ENCODE peak calls at places on chromosomes 2 and 18, in eight cellular contexts. One of them, this sample, is unnamed.
A peak's percentile ranks its signal among the peaks of the same experiment; 100 is the strongest.

GRCh38 chr18:79447703-79448367 is 52.1 kb downstream of the NFATC1 start:
- DNase-seq in cardiac muscle cell: no peak
- DNase-seq in pancreas: no peak
- DNase-seq in fibroblast of mammary gland: peak; percentile 30
- DNase-seq in OCI-LY7: no peak
- DNase-seq in tibial nerve: no peak
- DNase-seq in left ventricle myocardium inferior: no peak
- DNase-seq in gastrocnemius medialis: no peak
- DNase-seq in this sample: no peak

GRCh38 chr2:232668805-232669444 is 28.2 kb upstream of the GIGYF2 start:
- DNase-seq in gastrocnemius medialis: no peak
- DNase-seq in tibial nerve: no peak
- DNase-seq in cardiac muscle cell: peak; percentile 39
- DNase-seq in OCI-LY7: no peak
- DNase-seq in fibroblast of mammary gland: peak; percentile 27
- DNase-seq in pancreas: no peak
- DNase-seq in left ventricle myocardium inferior: no peak
- DNase-seq in this sample: no peak

GRCh38 chr2:179860255-179861026 is 971 bp downstream of the ZNF385B start:
- DNase-seq in left ventricle myocardium inferior: no peak
- DNase-seq in gastrocnemius medialis: no peak
- DNase-seq in cardiac muscle cell: no peak
- DNase-seq in fibroblast of mammary gland: no peak
- DNase-seq in tibial nerve: no peak
- DNase-seq in OCI-LY7: peak; percentile 53
- DNase-seq in pancreas: no peak
- DNase-seq in this sample: no peak

GRCh38 chr2:47003641-47004427 is 88.2 kb upstream of the MCFD2 start:
- DNase-seq in left ventricle myocardium inferior: no peak
- DNase-seq in cardiac muscle cell: no peak
- DNase-seq in fibroblast of mammary gland: no peak
- DNase-seq in gastrocnemius medialis: no peak
- DNase-seq in pancreas: no peak
- DNase-seq in tibial nerve: no peak
- DNase-seq in OCI-LY7: no peak
- DNase-seq in this sample: no peak

GRCh38 chr2:132815522-132815921 is 145.5 kb upstream of the LYPD1 start:
- DNase-seq in tibial nerve: no peak
- DNase-seq in cardiac muscle cell: peak; percentile 85
- DNase-seq in fibroblast of mammary gland: peak; percentile 41
- DNase-seq in left ventricle myocardium inferior: no peak
- DNase-seq in gastrocnemius medialis: no peak
- DNase-seq in pancreas: no peak
- DNase-seq in OCI-LY7: no peak
- DNase-seq in this sample: no peak

GRCh38 chr2:168277276-168277675 is 29.9 kb upstream of the STK39 start:
- DNase-seq in OCI-LY7: no peak
- DNase-seq in gastrocnemius medialis: no peak
- DNase-seq in left ventricle myocardium inferior: no peak
- DNase-seq in fibroblast of mammary gland: no peak
- DNase-seq in pancreas: no peak
- DNase-seq in tibial nerve: no peak
- DNase-seq in cardiac muscle cell: no peak
- DNase-seq in this sample: no peak

GRCh38 chr2:58521803-58522602 is 280.9 kb upstream of the FANCL start:
- DNase-seq in fibroblast of mammary gland: peak; percentile 2
- DNase-seq in tibial nerve: no peak
- DNase-seq in pancreas: no peak
- DNase-seq in left ventricle myocardium inferior: no peak
- DNase-seq in gastrocnemius medialis: no peak
- DNase-seq in cardiac muscle cell: no peak
- DNase-seq in OCI-LY7: no peak
- DNase-seq in this sample: no peak

GRCh38 chr2:100064592-100065006 is 77.8 kb downstream of the AFF3 start:
- DNase-seq in gastrocnemius medialis: no peak
- DNase-seq in fibroblast of mammary gland: no peak
- DNase-seq in pancreas: no peak
- DNase-seq in tibial nerve: no peak
- DNase-seq in cardiac muscle cell: no peak
- DNase-seq in left ventricle myocardium inferior: no peak
- DNase-seq in OCI-LY7: no peak
- DNase-seq in this sample: no peak

GRCh38 chr18:30819619-30820018 is 222.9 kb downstream of the DSC3 start:
- DNase-seq in tibial nerve: no peak
- DNase-seq in fibroblast of mammary gland: no peak
- DNase-seq in left ventricle myocardium inferior: no peak
- DNase-seq in gastrocnemius medialis: no peak
- DNase-seq in OCI-LY7: no peak
- DNase-seq in cardiac muscle cell: no peak
- DNase-seq in pancreas: no peak
- DNase-seq in this sample: no peak

GRCh38 chr2:126907671-126908070 is 9.0 kb downstream of the TEX51 start:
- DNase-seq in gastrocnemius medialis: no peak
- DNase-seq in OCI-LY7: no peak
- DNase-seq in cardiac muscle cell: no peak
- DNase-seq in fibroblast of mammary gland: no peak
- DNase-seq in tibial nerve: no peak
- DNase-seq in left ventricle myocardium inferior: no peak
- DNase-seq in pancreas: no peak
- DNase-seq in this sample: no peak

GRCh38 chr18:79624356-79624961 is 55.1 kb upstream of the CTDP1 start:
- DNase-seq in cardiac muscle cell: no peak
- DNase-seq in pancreas: no peak
- DNase-seq in fibroblast of mammary gland: no peak
- DNase-seq in left ventricle myocardium inferior: no peak
- DNase-seq in gastrocnemius medialis: no peak
- DNase-seq in OCI-LY7: peak; percentile 37
- DNase-seq in tibial nerve: no peak
- DNase-seq in this sample: no peak

GRCh38 chr18:45363258-45363657 is 252.0 kb upstream of the SLC14A2 start:
- DNase-seq in OCI-LY7: no peak
- DNase-seq in left ventricle myocardium inferior: no peak
- DNase-seq in fibroblast of mammary gland: no peak
- DNase-seq in cardiac muscle cell: no peak
- DNase-seq in gastrocnemius medialis: no peak
- DNase-seq in tibial nerve: no peak
- DNase-seq in pancreas: no peak
- DNase-seq in this sample: no peak

GRCh38 chr18:57743008-57743407 is 60.1 kb downstream of the ATP8B1 start:
- DNase-seq in fibroblast of mammary gland: peak; percentile 65
- DNase-seq in left ventricle myocardium inferior: no peak
- DNase-seq in tibial nerve: no peak
- DNase-seq in cardiac muscle cell: peak; percentile 34
- DNase-seq in pancreas: no peak
- DNase-seq in gastrocnemius medialis: no peak
- DNase-seq in OCI-LY7: no peak
- DNase-seq in this sample: no peak

GRCh38 chr2:127625146-127625943 is 20.6 kb upstream of the GPR17 start:
- DNase-seq in fibroblast of mammary gland: no peak
- DNase-seq in tibial nerve: no peak
- DNase-seq in gastrocnemius medialis: no peak
- DNase-seq in cardiac muscle cell: no peak
- DNase-seq in OCI-LY7: no peak
- DNase-seq in pancreas: peak; percentile 1
- DNase-seq in left ventricle myocardium inferior: no peak
- DNase-seq in this sample: no peak

GRCh38 chr2:33535409-33535808 is 59.0 kb downstream of the RASGRP3 start:
- DNase-seq in tibial nerve: no peak
- DNase-seq in cardiac muscle cell: no peak
- DNase-seq in gastrocnemius medialis: peak; percentile 57
- DNase-seq in pancreas: no peak
- DNase-seq in left ventricle myocardium inferior: peak; percentile 58
- DNase-seq in OCI-LY7: no peak
- DNase-seq in fibroblast of mammary gland: no peak
- DNase-seq in this sample: no peak

GRCh38 chr18:3704556-3705162 is 254.7 kb downstream of the TGIF1 start:
- DNase-seq in gastrocnemius medialis: no peak
- DNase-seq in OCI-LY7: no peak
- DNase-seq in left ventricle myocardium inferior: no peak
- DNase-seq in tibial nerve: no peak
- DNase-seq in pancreas: no peak
- DNase-seq in cardiac muscle cell: peak; percentile 38
- DNase-seq in fibroblast of mammary gland: no peak
- DNase-seq in this sample: no peak

GRCh38 chr2:229901819-229902218 is 20.0 kb downstream of the TRIP12 start:
- DNase-seq in pancreas: no peak
- DNase-seq in gastrocnemius medialis: no peak
- DNase-seq in OCI-LY7: no peak
- DNase-seq in left ventricle myocardium inferior: no peak
- DNase-seq in tibial nerve: no peak
- DNase-seq in fibroblast of mammary gland: peak; percentile 81
- DNase-seq in cardiac muscle cell: peak; percentile 74
- DNase-seq in this sample: no peak

DNA sequence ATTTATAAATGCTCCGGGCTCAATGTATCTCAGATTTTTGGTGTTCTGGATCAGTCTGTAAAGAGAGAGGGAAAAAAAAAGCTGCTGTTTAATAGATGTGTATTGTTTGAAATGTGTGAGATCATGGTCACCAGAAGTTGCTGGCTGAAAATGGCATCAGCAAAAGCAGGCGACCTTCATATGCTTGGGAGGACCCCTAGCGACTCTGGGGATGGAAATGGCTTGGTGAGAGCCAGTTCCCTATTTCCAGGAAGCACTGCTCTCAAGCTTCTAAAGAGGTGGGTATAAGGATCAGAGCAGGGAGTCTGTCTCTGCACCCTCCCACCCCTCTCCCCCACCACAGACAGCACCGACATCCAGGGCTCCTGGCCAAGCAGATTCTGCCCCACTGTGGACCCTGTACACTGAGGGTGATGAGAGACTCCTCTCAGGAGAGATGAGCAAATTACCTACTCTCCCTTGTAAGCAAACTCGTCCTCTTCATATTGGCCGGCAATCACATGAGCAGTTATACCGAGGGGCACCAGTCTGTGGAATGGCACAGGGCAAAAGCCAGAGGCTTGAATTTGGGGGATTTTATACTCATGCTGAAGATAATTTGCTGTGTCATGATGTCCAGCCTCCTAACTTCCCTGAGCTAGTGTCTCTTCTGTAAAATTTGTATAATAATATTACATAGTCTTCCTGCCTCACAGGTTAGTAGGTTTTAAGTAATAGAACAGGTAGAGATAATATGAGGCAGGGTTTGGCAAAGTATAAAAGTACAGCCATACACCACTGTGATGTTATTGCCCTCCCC is 29.6 kb downstream of the LHCGR start:
- DNase-seq in OCI-LY7: no peak
- DNase-seq in left ventricle myocardium inferior: no peak
- DNase-seq in gastrocnemius medialis: no peak
- DNase-seq in fibroblast of mammary gland: no peak
- DNase-seq in tibial nerve: no peak
- DNase-seq in pancreas: no peak
- DNase-seq in cardiac muscle cell: no peak
- DNase-seq in this sample: no peak
- TF ChIP-seq CTCF in OCI-LY7: peak; percentile 19
- TF ChIP-seq CTCF in left ventricle myocardium inferior: no peak
- TF ChIP-seq CTCF in gastrocnemius medialis: no peak
- TF ChIP-seq CTCF in fibroblast of mammary gland: no peak
- TF ChIP-seq CTCF in tibial nerve: peak; percentile 42
- TF ChIP-seq CTCF in pancreas: no peak
- TF ChIP-seq CTCF in cardiac muscle cell: no peak
- TF ChIP-seq CTCF in this sample: no peak

DNA sequence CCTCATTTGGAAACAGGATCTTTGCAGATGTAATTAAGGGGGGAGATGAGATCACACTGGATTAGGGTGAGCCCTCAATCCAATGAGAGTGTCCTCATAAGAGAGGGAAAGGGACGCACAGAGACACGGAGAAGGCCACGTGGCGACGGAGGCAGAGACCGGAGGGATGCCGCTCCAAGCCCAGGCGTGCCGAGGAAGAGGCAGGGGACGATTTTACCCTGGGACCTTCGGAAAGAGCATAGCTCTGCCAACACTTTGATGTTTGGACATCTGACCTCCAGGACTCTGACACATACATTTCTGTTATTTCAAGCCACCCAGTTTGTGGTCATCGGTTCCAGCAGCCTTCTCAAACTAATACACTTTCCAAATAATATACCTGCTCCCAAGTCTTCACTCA is 84.4 kb upstream of the ZCCHC2 start:
- DNase-seq in gastrocnemius medialis: no peak
- DNase-seq in tibial nerve: no peak
- DNase-seq in pancreas: no peak
- DNase-seq in OCI-LY7: no peak
- DNase-seq in left ventricle myocardium inferior: no peak
- DNase-seq in fibroblast of mammary gland: no peak
- DNase-seq in cardiac muscle cell: no peak
- DNase-seq in this sample: no peak
- H3K4me3 ChIP-seq in gastrocnemius medialis: no peak overlapping the region
- H3K4me3 ChIP-seq in tibial nerve: no peak overlapping the region
- H3K4me3 ChIP-seq in pancreas: no peak overlapping the region
- H3K4me3 ChIP-seq in OCI-LY7: no peak overlapping the region
- H3K4me3 ChIP-seq in left ventricle myocardium inferior: no peak overlapping the region
- H3K4me3 ChIP-seq in fibroblast of mammary gland: no peak overlapping the region
- H3K4me3 ChIP-seq in cardiac muscle cell: no peak overlapping the region
- H3K4me3 ChIP-seq in this sample: no peak overlapping the region

GRCh38 chr2:52805901-52806410 is 961.6 kb upstream of the CHAC2 start:
- DNase-seq in fibroblast of mammary gland: no peak
- DNase-seq in gastrocnemius medialis: no peak
- DNase-seq in tibial nerve: no peak
- DNase-seq in cardiac muscle cell: no peak
- DNase-seq in OCI-LY7: no peak
- DNase-seq in left ventricle myocardium inferior: no peak
- DNase-seq in pancreas: no peak
- DNase-seq in this sample: no peak

GRCh38 chr2:52810460-52810859 is 957.1 kb upstream of the CHAC2 start:
- DNase-seq in left ventricle myocardium inferior: no peak
- DNase-seq in tibial nerve: no peak
- DNase-seq in OCI-LY7: no peak
- DNase-seq in pancreas: no peak
- DNase-seq in gastrocnemius medialis: no peak
- DNase-seq in cardiac muscle cell: peak; percentile 18
- DNase-seq in fibroblast of mammary gland: peak; percentile 33
- DNase-seq in this sample: no peak
- TF ChIP-seq CTCF in left ventricle myocardium inferior: peak; percentile 61
- TF ChIP-seq CTCF in tibial nerve: no peak
- TF ChIP-seq CTCF in OCI-LY7: peak; percentile 38
- TF ChIP-seq CTCF in pancreas: no peak
- TF ChIP-seq CTCF in gastrocnemius medialis: no peak
- TF ChIP-seq CTCF in cardiac muscle cell: no peak
- TF ChIP-seq CTCF in fibroblast of mammary gland: peak; percentile 35
- TF ChIP-seq CTCF in this sample: no peak

DNA sequence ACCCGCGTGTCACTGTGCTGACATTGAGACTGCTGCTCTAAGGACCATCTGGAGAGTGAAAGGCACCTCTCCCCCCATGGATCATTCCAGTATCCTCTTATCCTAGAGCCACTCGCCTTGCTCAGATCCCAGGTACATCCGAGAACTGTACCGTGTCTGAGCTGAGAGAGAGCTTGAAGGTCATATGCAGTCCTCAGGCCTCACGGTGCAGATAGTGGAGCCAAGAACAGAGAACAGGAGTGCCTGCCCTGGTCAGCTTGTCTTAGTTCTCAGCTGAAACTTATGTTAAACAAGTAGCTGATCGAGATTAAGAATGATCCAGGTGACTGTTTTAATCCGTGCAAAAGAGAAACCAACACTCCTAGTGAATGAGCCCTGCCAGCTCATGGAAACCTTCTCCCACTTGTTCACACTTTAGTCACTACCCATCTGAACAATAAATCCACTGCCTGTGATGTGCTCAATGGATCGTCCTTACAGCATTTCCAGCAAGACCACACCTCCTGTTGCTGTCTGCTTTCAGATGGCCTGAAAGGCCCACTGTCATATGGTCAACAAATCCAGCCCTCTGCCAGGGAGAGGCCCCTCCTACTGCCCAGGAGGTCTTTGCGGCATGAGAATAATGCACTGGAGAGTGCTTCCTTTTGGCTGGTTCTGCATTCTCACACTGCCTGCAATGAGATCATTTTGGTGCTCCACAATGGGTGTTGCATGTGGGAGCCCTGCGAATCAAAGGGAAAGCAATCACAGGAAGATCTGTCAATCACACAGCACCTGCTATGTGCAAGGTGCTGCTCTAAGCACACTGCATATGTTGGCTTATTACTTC is 43.7 kb upstream of the APCDD1 start:
- DNase-seq in tibial nerve: no peak
- DNase-seq in left ventricle myocardium inferior: no peak
- DNase-seq in fibroblast of mammary gland: no peak
- DNase-seq in pancreas: no peak
- DNase-seq in OCI-LY7: no peak
- DNase-seq in gastrocnemius medialis: no peak
- DNase-seq in cardiac muscle cell: no peak
- DNase-seq in this sample: no peak
- H3K4me3 ChIP-seq in tibial nerve: no peak overlapping the region
- H3K4me3 ChIP-seq in left ventricle myocardium inferior: no peak overlapping the region
- H3K4me3 ChIP-seq in fibroblast of mammary gland: no peak overlapping the region
- H3K4me3 ChIP-seq in pancreas: no peak overlapping the region
- H3K4me3 ChIP-seq in OCI-LY7: no peak overlapping the region
- H3K4me3 ChIP-seq in gastrocnemius medialis: no peak overlapping the region
- H3K4me3 ChIP-seq in cardiac muscle cell: no peak overlapping the region
- H3K4me3 ChIP-seq in this sample: no peak overlapping the region